ENCODE peak calls at places on chromosomes 7 and 10, in ten cellular contexts. One of them, this sample, is unnamed.

GRCh38 chr7:35758421-35758820 is 42.4 kb upstream of the SEPTIN7 start:
- DNase-seq in fibroblast of lung: no peak
- DNase-seq in astrocyte of the spinal cord: no peak
- DNase-seq in neural progenitor cell: peak; percentile 79
- DNase-seq in IMR-90: no peak
- DNase-seq in cardiac fibroblast: peak; percentile 20
- DNase-seq in neural crest cell: no peak
- DNase-seq in AG04450: no peak
- DNase-seq in fibroblast of villous mesenchyme: peak; percentile 67
- DNase-seq in endothelial cell of umbilical vein: no peak
- DNase-seq in this sample: no peak

GRCh38 chr7:131288446-131288845 is 39.2 kb upstream of the MKLN1 start:
- DNase-seq in fibroblast of lung: no peak
- DNase-seq in astrocyte of the spinal cord: no peak
- DNase-seq in neural progenitor cell: no peak
- DNase-seq in IMR-90: no peak
- DNase-seq in cardiac fibroblast: no peak
- DNase-seq in neural crest cell: no peak
- DNase-seq in AG04450: no peak
- DNase-seq in fibroblast of villous mesenchyme: no peak
- DNase-seq in endothelial cell of umbilical vein: no peak
- DNase-seq in this sample: no peak

GRCh38 chr7:64907641-64908326 is 4.7 kb downstream of the ZNF273 start:
- DNase-seq in fibroblast of lung: no peak
- DNase-seq in astrocyte of the spinal cord: no peak
- DNase-seq in neural progenitor cell: no peak
- DNase-seq in IMR-90: peak; percentile 17
- DNase-seq in cardiac fibroblast: peak; percentile 52
- DNase-seq in neural crest cell: no peak
- DNase-seq in AG04450: no peak
- DNase-seq in fibroblast of villous mesenchyme: no peak
- DNase-seq in endothelial cell of umbilical vein: no peak
- DNase-seq in this sample: no peak

GRCh38 chr10:91313761-91314520 is 93.5 kb downstream of the PCGF5 start:
- DNase-seq in fibroblast of lung: peak; percentile 73
- DNase-seq in astrocyte of the spinal cord: peak; percentile 77
- DNase-seq in neural progenitor cell: no peak
- DNase-seq in IMR-90: peak; percentile 96
- DNase-seq in cardiac fibroblast: peak; percentile 54
- DNase-seq in neural crest cell: no peak
- DNase-seq in AG04450: peak; percentile 59
- DNase-seq in fibroblast of villous mesenchyme: peak; percentile 80
- DNase-seq in endothelial cell of umbilical vein: peak; percentile 7
- DNase-seq in this sample: peak; percentile 30

GRCh38 chr10:92550924-92551323 is 23.0 kb downstream of the IDE start:
- DNase-seq in fibroblast of lung: no peak
- DNase-seq in astrocyte of the spinal cord: no peak
- DNase-seq in neural progenitor cell: no peak
- DNase-seq in IMR-90: no peak
- DNase-seq in cardiac fibroblast: no peak
- DNase-seq in neural crest cell: no peak
- DNase-seq in AG04450: no peak
- DNase-seq in fibroblast of villous mesenchyme: no peak
- DNase-seq in endothelial cell of umbilical vein: no peak
- DNase-seq in this sample: no peak

GRCh38 chr7:45178241-45179225 is 20.9 kb downstream of the RAMP3 start:
- DNase-seq in fibroblast of lung: no peak
- DNase-seq in astrocyte of the spinal cord: no peak
- DNase-seq in neural progenitor cell: peak; percentile 22
- DNase-seq in IMR-90: no peak
- DNase-seq in cardiac fibroblast: no peak
- DNase-seq in neural crest cell: no peak
- DNase-seq in AG04450: no peak
- DNase-seq in fibroblast of villous mesenchyme: no peak
- DNase-seq in endothelial cell of umbilical vein: no peak
- DNase-seq in this sample: no peak

GRCh38 chr7:95804090-95804489 is 31.7 kb downstream of the DYNC1I1 start:
- DNase-seq in fibroblast of lung: no peak
- DNase-seq in astrocyte of the spinal cord: no peak
- DNase-seq in neural progenitor cell: no peak
- DNase-seq in IMR-90: no peak
- DNase-seq in cardiac fibroblast: no peak
- DNase-seq in neural crest cell: no peak
- DNase-seq in AG04450: no peak
- DNase-seq in fibroblast of villous mesenchyme: no peak
- DNase-seq in endothelial cell of umbilical vein: no peak
- DNase-seq in this sample: no peak

GRCh38 chr7:157588271-157588589 is 251.4 kb downstream of the DNAJB6 start:
- DNase-seq in fibroblast of lung: no peak
- DNase-seq in astrocyte of the spinal cord: no peak
- DNase-seq in neural progenitor cell: no peak
- DNase-seq in IMR-90: no peak
- DNase-seq in cardiac fibroblast: no peak
- DNase-seq in neural crest cell: no peak
- DNase-seq in AG04450: no peak
- DNase-seq in fibroblast of villous mesenchyme: no peak
- DNase-seq in endothelial cell of umbilical vein: no peak
- DNase-seq in this sample: no peak

GRCh38 chr7:15571303-15571878 is 9.6 kb upstream of the AGMO start:
- DNase-seq in fibroblast of lung: peak; percentile 43
- DNase-seq in astrocyte of the spinal cord: peak; percentile 67
- DNase-seq in neural progenitor cell: no peak
- DNase-seq in IMR-90: peak; percentile 12
- DNase-seq in cardiac fibroblast: peak; percentile 9
- DNase-seq in neural crest cell: no peak
- DNase-seq in AG04450: no peak
- DNase-seq in fibroblast of villous mesenchyme: peak; percentile 6
- DNase-seq in endothelial cell of umbilical vein: peak; percentile 82
- DNase-seq in this sample: no peak

GRCh38 chr7:157468221-157469111 is 131.7 kb downstream of the DNAJB6 start:
- DNase-seq in fibroblast of lung: no peak
- DNase-seq in astrocyte of the spinal cord: no peak
- DNase-seq in neural progenitor cell: no peak
- DNase-seq in IMR-90: no peak
- DNase-seq in cardiac fibroblast: no peak
- DNase-seq in neural crest cell: no peak
- DNase-seq in AG04450: no peak
- DNase-seq in fibroblast of villous mesenchyme: no peak
- DNase-seq in endothelial cell of umbilical vein: no peak
- DNase-seq in this sample: no peak

GRCh38 chr7:73703985-73704639 is 15.4 kb downstream of the STX1A start:
- DNase-seq in fibroblast of lung: peak; percentile 65
- DNase-seq in astrocyte of the spinal cord: peak; percentile 71
- DNase-seq in neural progenitor cell: peak; percentile 95
- DNase-seq in IMR-90: peak; percentile 12
- DNase-seq in cardiac fibroblast: peak; percentile 45
- DNase-seq in neural crest cell: peak; percentile 65
- DNase-seq in AG04450: no peak
- DNase-seq in fibroblast of villous mesenchyme: peak; percentile 58
- DNase-seq in endothelial cell of umbilical vein: no peak
- DNase-seq in this sample: no peak

GRCh38 chr10:117541909-117542705 is 439 bp upstream of the EMX2 start:
- DNase-seq in fibroblast of lung: peak; percentile 18
- DNase-seq in astrocyte of the spinal cord: peak; percentile 23
- DNase-seq in neural progenitor cell: peak; percentile 96
- DNase-seq in IMR-90: peak; percentile 2
- DNase-seq in cardiac fibroblast: peak; percentile 71
- DNase-seq in neural crest cell: peak; percentile 61
- DNase-seq in AG04450: no peak
- DNase-seq in fibroblast of villous mesenchyme: peak; percentile 96
- DNase-seq in endothelial cell of umbilical vein: no peak
- DNase-seq in this sample: peak; percentile 69

GRCh38 chr10:662686-663465 is 26.6 kb downstream of the DIP2C start:
- DNase-seq in fibroblast of lung: no peak
- DNase-seq in astrocyte of the spinal cord: no peak
- DNase-seq in neural progenitor cell: no peak
- DNase-seq in IMR-90: no peak
- DNase-seq in cardiac fibroblast: no peak
- DNase-seq in neural crest cell: no peak
- DNase-seq in AG04450: no peak
- DNase-seq in fibroblast of villous mesenchyme: no peak
- DNase-seq in endothelial cell of umbilical vein: no peak
- DNase-seq in this sample: no peak

DNA sequence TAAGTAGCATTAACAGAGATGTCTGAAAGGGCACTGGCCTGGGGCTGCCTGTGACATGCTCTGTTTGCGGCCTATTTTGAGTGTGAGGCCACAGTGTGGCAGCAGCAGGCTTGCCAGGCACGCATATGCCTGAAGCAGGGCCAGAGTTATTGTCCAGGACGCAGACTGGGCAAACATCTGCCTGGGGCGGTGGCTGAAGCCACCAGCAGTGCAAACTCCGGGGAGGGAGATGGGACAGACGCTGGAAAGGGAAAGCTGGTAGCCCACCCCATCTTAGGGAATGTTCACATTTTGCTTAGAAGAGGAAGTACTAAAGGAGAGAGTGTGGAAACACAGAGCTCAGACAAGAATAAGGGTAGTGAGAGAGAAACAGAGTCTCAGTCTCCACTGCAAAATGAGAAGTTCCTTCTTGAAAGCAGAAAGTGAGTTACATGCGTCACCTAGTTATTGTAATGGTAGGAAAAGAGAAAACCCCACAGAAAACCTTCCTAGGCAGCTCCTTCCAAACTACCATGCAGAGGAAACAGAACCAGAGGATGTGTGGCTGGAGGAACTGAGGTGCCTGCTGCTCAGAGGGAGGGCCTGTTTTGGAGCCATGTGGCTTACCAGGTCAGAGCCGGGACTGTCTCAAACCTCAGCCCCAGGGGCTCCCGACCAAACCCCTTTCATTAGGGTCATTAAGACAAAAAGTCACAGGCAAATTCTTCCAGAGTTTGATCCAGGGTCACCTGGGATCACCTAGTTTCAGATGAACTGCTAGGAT is 14.5 kb downstream of the AKR1B1 start:
- DNase-seq in fibroblast of lung: no peak
- DNase-seq in astrocyte of the spinal cord: no peak
- DNase-seq in neural progenitor cell: no peak
- DNase-seq in IMR-90: no peak
- DNase-seq in cardiac fibroblast: no peak
- DNase-seq in neural crest cell: no peak
- DNase-seq in AG04450: no peak
- DNase-seq in fibroblast of villous mesenchyme: no peak
- DNase-seq in endothelial cell of umbilical vein: no peak
- DNase-seq in this sample: no peak
- TF ChIP-seq CTCF in fibroblast of lung: no peak
- TF ChIP-seq CTCF in astrocyte of the spinal cord: no peak
- TF ChIP-seq CTCF in neural progenitor cell: no peak
- TF ChIP-seq CTCF in IMR-90: no peak
- TF ChIP-seq CTCF in cardiac fibroblast: no peak
- TF ChIP-seq CTCF in neural crest cell: no peak
- TF ChIP-seq CTCF in AG04450: no peak
- TF ChIP-seq CTCF in fibroblast of villous mesenchyme: peak; percentile 20
- TF ChIP-seq CTCF in endothelial cell of umbilical vein: no peak
- TF ChIP-seq CTCF in this sample: no peak

GRCh38 chr7:97064972-97065587 is 40.4 kb upstream of the DLX5 start:
- DNase-seq in fibroblast of lung: peak; percentile 64
- DNase-seq in astrocyte of the spinal cord: peak; percentile 48
- DNase-seq in neural progenitor cell: peak; percentile 72
- DNase-seq in IMR-90: peak; percentile 58
- DNase-seq in cardiac fibroblast: peak; percentile 69
- DNase-seq in neural crest cell: peak; percentile 14
- DNase-seq in AG04450: peak; percentile 11
- DNase-seq in fibroblast of villous mesenchyme: peak; percentile 56
- DNase-seq in endothelial cell of umbilical vein: peak; percentile 54
- DNase-seq in this sample: peak; percentile 24
- TF ChIP-seq CTCF in fibroblast of lung: peak; percentile 65
- TF ChIP-seq CTCF in astrocyte of the spinal cord: peak; percentile 70
- TF ChIP-seq CTCF in neural progenitor cell: peak; percentile 83
- TF ChIP-seq CTCF in IMR-90: peak; percentile 59
- TF ChIP-seq CTCF in cardiac fibroblast: peak; percentile 68
- TF ChIP-seq CTCF in neural crest cell: peak; percentile 81
- TF ChIP-seq CTCF in AG04450: peak; percentile 80
- TF ChIP-seq CTCF in fibroblast of villous mesenchyme: peak; percentile 73
- TF ChIP-seq CTCF in endothelial cell of umbilical vein: peak; percentile 53
- TF ChIP-seq CTCF in this sample: peak; percentile 78

GRCh38 chr10:36506696-36507477 is 618.5 kb upstream of the ANKRD30A start:
- DNase-seq in fibroblast of lung: no peak
- DNase-seq in astrocyte of the spinal cord: no peak
- DNase-seq in neural progenitor cell: no peak
- DNase-seq in IMR-90: no peak
- DNase-seq in cardiac fibroblast: no peak
- DNase-seq in neural crest cell: no peak
- DNase-seq in AG04450: no peak
- DNase-seq in fibroblast of villous mesenchyme: no peak
- DNase-seq in endothelial cell of umbilical vein: no peak
- DNase-seq in this sample: no peak

GRCh38 chr10:36499696-36500095 is 625.7 kb upstream of the ANKRD30A start:
- DNase-seq in fibroblast of lung: no peak
- DNase-seq in astrocyte of the spinal cord: no peak
- DNase-seq in neural progenitor cell: no peak
- DNase-seq in IMR-90: peak; percentile 65
- DNase-seq in cardiac fibroblast: no peak
- DNase-seq in neural crest cell: no peak
- DNase-seq in AG04450: no peak
- DNase-seq in fibroblast of villous mesenchyme: no peak
- DNase-seq in endothelial cell of umbilical vein: peak; percentile 75
- DNase-seq in this sample: no peak

DNA sequence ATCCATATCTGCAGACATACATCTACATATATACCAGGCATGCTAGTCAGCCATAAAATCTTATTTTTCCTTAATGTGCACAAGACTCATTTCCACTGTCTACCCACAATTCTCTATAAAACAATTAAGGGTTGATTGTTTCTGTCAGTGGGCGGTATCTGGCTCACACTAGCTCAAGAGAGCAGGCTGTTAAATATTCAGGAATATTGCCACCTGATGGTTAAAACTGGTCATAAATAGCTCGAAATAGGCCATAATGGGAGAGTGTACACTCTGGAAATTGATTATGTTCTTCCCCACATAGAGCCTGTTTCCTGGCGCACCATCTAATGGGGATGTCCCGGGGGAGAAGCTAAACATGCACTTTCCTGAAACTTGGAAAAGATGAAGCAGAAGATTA is 620.6 kb upstream of the ANKRD30A start:
- DNase-seq in fibroblast of lung: no peak
- DNase-seq in astrocyte of the spinal cord: no peak
- DNase-seq in neural progenitor cell: no peak
- DNase-seq in IMR-90: no peak
- DNase-seq in cardiac fibroblast: peak; percentile 45
- DNase-seq in neural crest cell: no peak
- DNase-seq in AG04450: no peak
- DNase-seq in fibroblast of villous mesenchyme: no peak
- DNase-seq in endothelial cell of umbilical vein: peak; percentile 46
- DNase-seq in this sample: no peak
- TF ChIP-seq CTCF in fibroblast of lung: no peak
- TF ChIP-seq CTCF in astrocyte of the spinal cord: no peak
- TF ChIP-seq CTCF in neural progenitor cell: no peak
- TF ChIP-seq CTCF in IMR-90: no peak
- TF ChIP-seq CTCF in cardiac fibroblast: peak; percentile 13
- TF ChIP-seq CTCF in neural crest cell: no peak
- TF ChIP-seq CTCF in AG04450: peak; percentile 9
- TF ChIP-seq CTCF in fibroblast of villous mesenchyme: no peak
- TF ChIP-seq CTCF in endothelial cell of umbilical vein: no peak
- TF ChIP-seq CTCF in this sample: no peak

DNA sequence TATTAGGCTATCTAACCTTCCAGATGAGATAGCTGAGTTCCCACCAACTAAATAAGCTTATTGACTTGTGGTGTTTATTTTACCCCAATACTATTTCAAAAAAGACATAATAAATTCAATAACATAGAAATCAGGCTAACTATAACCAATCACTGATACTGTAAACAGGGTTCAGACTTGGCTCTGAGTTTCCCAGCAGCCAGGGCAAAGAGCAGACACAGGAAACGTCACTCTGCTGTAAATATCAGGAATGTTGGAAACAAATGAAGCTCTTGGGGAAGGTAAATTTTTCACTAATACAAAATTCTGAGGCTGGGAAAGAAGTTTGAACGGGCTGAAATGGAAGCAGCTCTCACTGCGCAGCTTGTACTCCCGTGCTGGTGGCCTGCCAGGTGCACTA is 114.6 kb downstream of the GALNT11 start:
- DNase-seq in fibroblast of lung: no peak
- DNase-seq in astrocyte of the spinal cord: no peak
- DNase-seq in neural progenitor cell: no peak
- DNase-seq in IMR-90: no peak
- DNase-seq in cardiac fibroblast: no peak
- DNase-seq in neural crest cell: no peak
- DNase-seq in AG04450: no peak
- DNase-seq in fibroblast of villous mesenchyme: no peak
- DNase-seq in endothelial cell of umbilical vein: no peak
- DNase-seq in this sample: no peak
- TF ChIP-seq CTCF in fibroblast of lung: no peak
- TF ChIP-seq CTCF in astrocyte of the spinal cord: no peak
- TF ChIP-seq CTCF in neural progenitor cell: no peak
- TF ChIP-seq CTCF in IMR-90: no peak
- TF ChIP-seq CTCF in cardiac fibroblast: no peak
- TF ChIP-seq CTCF in neural crest cell: no peak
- TF ChIP-seq CTCF in AG04450: no peak
- TF ChIP-seq CTCF in fibroblast of villous mesenchyme: no peak
- TF ChIP-seq CTCF in endothelial cell of umbilical vein: no peak
- TF ChIP-seq CTCF in this sample: no peak